ENCODE peak calls at places on chromosomes 1 and 21, in eight cellular contexts. S is tibial artery; Z is CD8-positive, alpha-beta T cell; R is stomach; N is brain microvascular endothelial cell; Y is WERI-Rb-1; K is left lung; U is uterus. P is an unnamed sample.

GRCh38 chr1:46181343-46182260 is 5.3 kb upstream of the P3R3URF start:
- DNase-seq in Z (no peak), S (no peak), N (peak; percentile 43), U (no peak), K (no peak), R (no peak), Y (no peak), P (no peak)

GRCh38 chr1:116314305-116314919 is 58.6 kb upstream of the ATP1A1 start:
- DNase-seq in Z (no peak), U (no peak), S (no peak), K (no peak), R (no peak), N (no peak), Y (no peak), P (no peak)

GRCh38 chr1:34983700-34984355 is 1.3 kb downstream of the TMEM35B start:
- DNase-seq in U (no peak), N (no peak), Z (no peak), R (no peak), S (no peak), K (no peak), Y (peak; percentile 65), P (no peak)

GRCh38 chr1:204377800-204378608 is 18.3 kb upstream of the PLEKHA6 start:
- DNase-seq in Y (peak; percentile 89), N (no peak), K (peak; percentile 58), S (no peak), Z (peak; percentile 44), R (peak; percentile 77), U (no peak), P (no peak)

GRCh38 chr1:173190101-173190895 is 16.8 kb downstream of the TNFSF4 start:
- DNase-seq in S (peak; percentile 95), K (peak; percentile 88), Z (no peak), U (peak; percentile 45), Y (no peak), R (peak; percentile 91), N (peak; percentile 74), P (peak; percentile 84)

GRCh38 chr1:240768979-240769378 is 157.0 kb upstream of the GREM2 start:
- DNase-seq in U (no peak), Y (no peak), K (no peak), S (no peak), R (no peak), N (no peak), Z (no peak), P (no peak)

GRCh38 chr1:160168609-160169369 is 17.4 kb downstream of the ATP1A4 start:
- DNase-seq in Y (no peak), K (no peak), R (no peak), N (no peak), U (no peak), Z (no peak), S (no peak), P (no peak)

GRCh38 chr1:92923664-92924063 is 37.6 kb downstream of the DIPK1A start:
- DNase-seq in R (no peak), Z (no peak), Y (no peak), K (no peak), S (no peak), U (no peak), N (no peak), P (no peak)

GRCh38 chr1:155207578-155208405 is at the start of gene THBS3:
- DNase-seq in U (peak; percentile 75), K (no peak), Y (peak; percentile 91), R (no peak), Z (no peak), S (peak; percentile 86), N (peak; percentile 27), P (peak; percentile 69)

GRCh38 chr1:91135799-91136198 is 114.0 kb upstream of the ZNF644 start:
- DNase-seq in S (no peak), Z (no peak), U (no peak), Y (no peak), R (no peak), N (no peak), K (no peak), P (no peak)

GRCh38 chr1:15760520-15761211 is 2.1 kb downstream of the FBLIM1 start:
- DNase-seq in Z (no peak), R (no peak), K (no peak), N (peak; percentile 53), S (peak; percentile 87), U (peak; percentile 39), Y (no peak), P (no peak)

GRCh38 chr1:226633541-226634155 is 85.1 kb downstream of the STUM start:
- DNase-seq in K (peak; percentile 28), Z (no peak), N (no peak), S (peak; percentile 56), Y (no peak), U (no peak), R (no peak), P (no peak)

GRCh38 chr1:58739851-58740466 is 40.1 kb upstream of the MYSM1 start:
- DNase-seq in S (no peak), U (no peak), Y (no peak), Z (no peak), K (no peak), R (no peak), N (peak; percentile 36), P (no peak)

GRCh38 chr21:44900559-44901251 is 20.0 kb downstream of the ITGB2 start:
- DNase-seq in N (no peak), U (no peak), K (no peak), Z (no peak), S (no peak), R (no peak), Y (no peak), P (peak; percentile 14)

GRCh38 chr1:26164036-26164927 is 4.5 kb downstream of the C1orf232 start:
- DNase-seq in Z (peak; percentile 28), Y (peak; percentile 62), K (no peak), S (no peak), N (no peak), R (peak; percentile 53), U (peak; percentile 37), P (peak; percentile 83)

GRCh38 chr1:191851799-191852595 is 306.3 kb upstream of the RGS18 start:
- DNase-seq in U (no peak), Z (no peak), K (no peak), N (peak; percentile 40), Y (no peak), R (no peak), S (no peak), P (no peak)

GRCh38 chr1:55421317-55421716 is 206.2 kb upstream of the USP24 start:
- DNase-seq in U (no peak), Y (no peak), Z (no peak), N (no peak), S (no peak), R (no peak), K (no peak), P (no peak)

GRCh38 chr1:223739366-223740057 is 27.2 kb downstream of the CAPN2 start:
- DNase-seq in R (peak; percentile 65), N (peak; percentile 20), U (no peak), K (no peak), S (no peak), Y (no peak), Z (no peak), P (peak; percentile 33)

GRCh38 chr1:223109581-223110026 is 33.4 kb downstream of the TLR5 start:
- DNase-seq in S (peak; percentile 20), K (no peak), Y (no peak), R (peak; percentile 41), Z (no peak), U (no peak), N (no peak), P (no peak)

GRCh38 chr1:40693425-40693824 is 1.9 kb downstream of the NFYC start:
- DNase-seq in Z (no peak), Y (no peak), N (no peak), K (no peak), S (no peak), U (no peak), R (no peak), P (no peak)

GRCh38 chr1:157269656-157270375 is 131.6 kb upstream of the ETV3 start:
- DNase-seq in Z (no peak), S (no peak), N (no peak), U (no peak), K (no peak), Y (no peak), R (no peak), P (no peak)

DNA sequence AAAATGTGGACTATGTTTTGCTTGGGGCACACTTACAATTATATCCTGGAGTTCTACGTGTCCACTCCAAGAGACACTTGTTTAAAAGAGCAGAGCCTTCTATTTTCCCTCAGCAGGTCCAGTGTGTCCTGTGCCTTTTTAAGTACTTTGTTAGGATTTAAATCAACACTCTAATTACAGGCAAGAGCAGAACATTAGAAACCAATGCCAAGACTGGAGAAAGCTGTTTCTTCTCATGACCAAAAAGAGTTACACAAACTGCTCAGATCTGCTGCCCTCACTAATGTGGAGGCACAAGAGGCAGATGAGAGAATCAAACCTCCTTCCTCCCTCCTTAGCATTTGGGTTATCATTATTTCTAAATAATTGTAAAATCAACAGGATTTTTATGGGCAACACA is 452.9 kb downstream of the LMO4 start:
- DNase-seq in K (no peak), N (no peak), U (no peak), S (no peak), Z (no peak), R (no peak), Y (no peak), P (no peak)
- TF ChIP-seq CTCF in K (no peak), N (no peak), U (no peak), S (no peak), Z (no peak), R (no peak), Y (no peak), P (no peak)

GRCh38 chr1:236576004-236576403 is 28.3 kb downstream of the HEATR1 start:
- DNase-seq in Y (no peak), Z (no peak), R (no peak), U (no peak), N (peak; percentile 12), K (no peak), S (no peak), P (no peak)
- H3K36me3 ChIP-seq in Y (peaks cover 55% of the 10 kb centered on the region), Z (peaks cover 50% of the 10 kb centered on the region), R (peaks cover 40% of the 10 kb centered on the region), U (no peaks in the 10 kb centered on the region), N (peaks cover 70% of the 10 kb centered on the region), K (peaks cover 2% of the 10 kb centered on the region), S (peaks cover 50% of the 10 kb centered on the region), P (peaks cover 8% of the 10 kb centered on the region)

DNA sequence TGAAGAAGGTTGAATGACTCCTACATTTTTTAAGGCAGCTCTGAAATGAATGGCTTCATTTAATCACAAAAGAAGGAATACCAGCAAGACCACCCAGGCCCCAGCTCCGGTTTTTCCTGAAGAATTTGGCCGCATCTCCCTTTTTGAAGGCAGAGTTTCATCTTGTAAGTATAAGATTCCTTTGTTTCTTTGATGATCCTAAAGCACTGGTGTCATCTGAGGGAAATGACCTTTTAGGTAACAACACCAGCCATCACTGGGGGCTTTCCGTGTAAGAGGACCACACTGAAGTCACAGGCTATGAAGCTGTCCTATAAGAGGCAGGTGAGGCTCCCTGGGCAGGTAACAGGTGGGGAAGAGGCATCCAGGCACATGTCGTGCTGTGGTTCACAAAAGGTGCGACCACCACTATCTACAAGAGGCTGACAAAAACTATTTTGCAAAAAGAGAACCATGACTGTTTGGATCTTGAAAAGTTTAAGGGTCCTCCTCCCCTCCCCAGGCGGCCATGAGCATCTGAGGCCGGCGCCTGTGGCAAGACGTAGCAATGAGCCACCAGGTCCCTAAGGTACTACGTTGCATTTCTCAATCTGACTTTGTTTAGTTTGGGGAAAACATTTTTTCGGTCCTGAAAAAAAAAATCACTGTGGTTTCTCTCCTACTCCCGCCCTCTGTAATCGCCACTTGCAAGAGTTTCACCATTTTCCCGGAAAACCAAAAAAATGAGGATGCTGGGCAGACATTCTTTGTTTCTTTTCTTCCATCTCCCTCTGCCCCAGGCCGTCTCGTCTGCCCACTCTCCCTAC is 46.3 kb upstream of the IRF2BP2 start:
- DNase-seq in Y (no peak), K (no peak), N (no peak), U (no peak), S (no peak), Z (no peak), R (no peak), P (no peak)
- H3K4me3 ChIP-seq in Y (no peak overlapping the region), K (no peak overlapping the region), N (peak overlapping the region; percentile 44), U (no peak overlapping the region), S (no peak overlapping the region), Z (no peak overlapping the region), R (no peak overlapping the region), P (no peak overlapping the region)

GRCh38 chr21:35441868-35442582 is 392.9 kb upstream of the RUNX1 start:
- DNase-seq in Y (no peak), N (no peak), R (no peak), S (no peak), K (no peak), U (no peak), Z (no peak), P (no peak)
- TF ChIP-seq CTCF in Y (no peak), N (peak; percentile 37), R (no peak), S (no peak), K (no peak), U (no peak), Z (no peak), P (no peak)

P was measured in heart left ventricle.